ENCODE peak calls at places on chromosome 10, in six cellular contexts. P is pancreas, R is H1, U is hepatocyte, A is IMR-90, X is PC-3. B is an unnamed sample. For H3K4me1, the result is how much of the 10 kb centered on the place peaks cover.

GRCh38 chr10:25206693-25207414 is 32.1 kb downstream of the GPR158 start:
- DNase-seq in P (no peak), R (no peak), U (no peak), A (no peak), X (no peak), B (no peak)

GRCh38 chr10:77482072-77482471 is 155.5 kb downstream of the KCNMA1 start:
- DNase-seq in P (no peak), R (no peak), U (no peak), A (no peak), X (no peak), B (no peak)

GRCh38 chr10:119391430-119392313 is 150.8 kb downstream of the RGS10 start:
- DNase-seq in P (no peak), R (no peak), U (no peak), A (no peak), X (no peak), B (peak)

GRCh38 chr10:48623607-48624132 is 18.8 kb upstream of the ARHGAP22 start:
- DNase-seq in P (no peak), R (no peak), U (no peak), A (no peak), X (no peak), B (peak)

GRCh38 chr10:129861776-129862530 is 102.1 kb downstream of the EBF3 start:
- DNase-seq in P (no peak), R (no peak), U (no peak), A (no peak), X (no peak), B (no peak)

GRCh38 chr10:43585046-43585445 is 10.6 kb upstream of the ZNF239 start:
- DNase-seq in P (no peak), R (no peak), U (no peak), A (peak), X (no peak), B (peak)

GRCh38 chr10:22805304-22805703 is 90.9 kb upstream of the PIP4K2A start:
- DNase-seq in P (no peak), R (no peak), U (peak), A (peak), X (peak), B (peak)

GRCh38 chr10:106772957-106773356 is 391.5 kb downstream of the SORCS1 start:
- DNase-seq in P (no peak), R (no peak), U (no peak), A (no peak), X (no peak), B (no peak)

GRCh38 chr10:1041514-1041913 is 7.4 kb downstream of the IDI1 start:
- DNase-seq in P (no peak), R (no peak), U (no peak), A (no peak), X (no peak), B (no peak)

GRCh38 chr10:74824184-74825032 is 2.0 kb upstream of the KAT6B start:
- DNase-seq in P (peak), R (peak), U (peak), A (no peak), X (no peak), B (peak)

GRCh38 chr10:4981722-4982471 is 18.7 kb downstream of the AKR1C1 start:
- DNase-seq in P (peak), R (peak), U (peak), A (peak), X (peak), B (peak)

GRCh38 chr10:22323538-22324305 is 2.8 kb downstream of the BMI1 start:
- DNase-seq in P (no peak), R (no peak), U (no peak), A (no peak), X (peak), B (no peak)

GRCh38 chr10:3764626-3765375 is 20.2 kb downstream of the KLF6 start:
- DNase-seq in P (no peak), R (no peak), U (no peak), A (no peak), X (peak), B (no peak)

GRCh38 chr10:90179696-90180407 is 478.5 kb downstream of the KIF20B start:
- DNase-seq in P (no peak), R (no peak), U (peak), A (peak), X (peak), B (peak)

GRCh38 chr10:84429926-84430520 is 101.6 kb downstream of the CCSER2 start:
- DNase-seq in P (peak), R (peak), U (peak), A (peak), X (peak), B (peak)

GRCh38 chr10:105675333-105675732 is 1034.2 kb downstream of the SORCS3 start:
- DNase-seq in P (no peak), R (no peak), U (no peak), A (no peak), X (no peak), B (no peak)

GRCh38 chr10:70137927-70138883 is 5.6 kb upstream of the AIFM2 start:
- DNase-seq in P (no peak), R (peak), U (no peak), A (no peak), X (peak), B (no peak)

DNA sequence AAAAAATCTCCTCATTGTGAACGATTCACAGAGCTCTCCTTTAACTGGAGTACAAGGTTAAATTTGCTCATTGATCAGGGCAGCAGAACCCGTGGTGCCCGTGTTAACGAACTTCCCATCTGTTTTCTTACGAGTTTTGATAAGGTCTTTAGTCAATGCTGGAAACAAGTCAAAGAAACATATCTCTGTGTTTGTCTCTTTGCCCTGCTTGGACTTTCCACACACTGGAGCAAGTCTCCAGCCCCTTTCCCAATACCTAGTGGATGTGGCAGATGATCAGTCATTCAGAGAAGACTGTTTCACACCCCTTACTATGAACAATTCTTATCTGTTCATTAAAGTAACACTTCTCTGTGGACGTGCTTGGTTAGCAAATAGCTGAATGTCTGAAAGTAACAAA is 121.3 kb downstream of the ARID5B start:
- DNase-seq in P (no peak), R (no peak), U (no peak), A (no peak), X (no peak), B (no peak)
- H3K4me1 ChIP-seq in P (under half), R (under half), U (half or more), A (under half), X (half or more), B (half or more)

GRCh38 chr10:124732931-124733536 is 11.1 kb downstream of the FAM53B start:
- DNase-seq in P (no peak), R (no peak), U (peak), A (peak), X (no peak), B (no peak)
- H3K4me1 ChIP-seq in P (under half), R (under half), U (half or more), A (under half), X (under half), B (under half)

DNA sequence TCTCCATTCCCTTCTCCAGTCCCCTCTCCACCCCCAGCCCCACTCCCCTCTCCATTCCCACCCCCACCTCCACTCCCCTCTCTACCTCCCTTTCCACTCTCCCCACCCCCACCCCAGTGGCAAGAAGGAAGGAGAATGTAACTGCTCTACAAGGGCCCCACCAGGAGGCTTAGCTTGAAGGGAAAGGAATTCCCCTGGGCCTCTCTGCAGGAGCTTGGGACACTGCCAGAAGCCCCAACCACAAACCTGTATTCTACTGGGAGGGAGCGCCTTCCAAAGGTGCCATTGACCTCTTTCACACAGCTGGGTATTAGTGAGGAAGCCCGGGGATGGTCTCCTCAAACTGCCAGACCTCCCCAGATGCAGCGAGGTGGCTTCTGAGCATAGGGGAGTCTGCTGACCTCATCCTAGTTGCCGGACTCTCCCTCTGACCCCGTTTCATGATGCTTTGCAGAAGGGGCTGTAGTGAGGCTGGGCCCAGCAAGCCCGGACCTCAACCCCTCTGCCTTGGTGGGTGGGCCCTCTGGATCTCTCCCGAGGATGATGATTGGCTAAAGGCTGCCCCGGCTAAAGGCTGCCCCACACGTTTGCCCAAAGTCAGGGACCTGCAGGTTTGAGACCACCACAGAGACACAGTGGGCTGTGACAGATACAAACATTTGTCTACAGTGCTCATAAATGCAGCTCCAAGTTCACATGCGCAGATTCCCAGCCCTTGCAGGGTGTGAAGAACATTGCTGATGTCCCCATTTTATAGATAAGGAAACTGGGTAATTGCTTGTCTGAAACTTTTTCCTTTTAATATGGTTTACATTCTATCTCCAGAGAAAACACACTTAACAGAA is 2.9 kb downstream of the DEPP1 start:
- DNase-seq in P (peak), R (peak), U (peak), A (peak), X (peak), B (peak)
- H3K4me1 ChIP-seq in P (under half), R (under half), U (half or more), A (under half), X (half or more), B (under half)

GRCh38 chr10:96585726-96586418 is 940 bp downstream of the TM9SF3 start:
- DNase-seq in P (no peak), R (no peak), U (peak), A (peak), X (peak), B (peak)

GRCh38 chr10:96584035-96584434 is 2.8 kb downstream of the TM9SF3 start:
- DNase-seq in P (no peak), R (no peak), U (no peak), A (no peak), X (no peak), B (no peak)

GRCh38 chr10:96587255-96588059 is 645 bp upstream of the TM9SF3 start:
- DNase-seq in P (peak), R (no peak), U (no peak), A (peak), X (peak), B (peak)

GRCh38 chr10:96586419-96587254 is at the start of gene TM9SF3:
- DNase-seq in P (peak), R (peak), U (peak), A (peak), X (peak), B (peak)

DNA sequence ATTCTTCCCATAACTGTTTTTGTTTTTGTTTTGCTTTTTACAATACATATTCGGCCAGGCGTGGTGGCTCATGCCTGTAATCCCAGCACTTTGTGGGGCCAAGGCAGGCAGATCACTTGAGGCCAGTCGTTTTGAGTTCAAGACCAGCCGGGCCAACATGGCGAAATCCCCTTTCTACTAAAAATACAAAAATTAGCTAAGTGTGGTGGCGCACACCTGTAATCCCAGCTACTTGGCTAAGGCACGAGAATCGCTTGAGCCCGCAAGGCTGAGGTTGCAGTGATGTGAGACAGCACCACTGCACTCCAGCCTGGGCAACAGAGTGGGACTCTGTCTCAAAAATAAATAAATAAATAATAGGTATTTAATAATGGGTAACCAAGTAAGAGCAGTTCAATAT is 2.3 kb downstream of the TM9SF3 start:
- DNase-seq in P (no peak), R (no peak), U (no peak), A (no peak), X (no peak), B (no peak)
- H3K4me1 ChIP-seq in P (under half), R (under half), U (under half), A (under half), X (under half), B (under half)

GRCh38 chr10:33262871-33263270 is 71.6 kb downstream of the NRP1 start:
- DNase-seq in P (no peak), R (no peak), U (no peak), A (no peak), X (peak), B (no peak)
- H3K4me1 ChIP-seq in P (under half), R (under half), U (under half), A (under half), X (half or more), B (under half)

DNA sequence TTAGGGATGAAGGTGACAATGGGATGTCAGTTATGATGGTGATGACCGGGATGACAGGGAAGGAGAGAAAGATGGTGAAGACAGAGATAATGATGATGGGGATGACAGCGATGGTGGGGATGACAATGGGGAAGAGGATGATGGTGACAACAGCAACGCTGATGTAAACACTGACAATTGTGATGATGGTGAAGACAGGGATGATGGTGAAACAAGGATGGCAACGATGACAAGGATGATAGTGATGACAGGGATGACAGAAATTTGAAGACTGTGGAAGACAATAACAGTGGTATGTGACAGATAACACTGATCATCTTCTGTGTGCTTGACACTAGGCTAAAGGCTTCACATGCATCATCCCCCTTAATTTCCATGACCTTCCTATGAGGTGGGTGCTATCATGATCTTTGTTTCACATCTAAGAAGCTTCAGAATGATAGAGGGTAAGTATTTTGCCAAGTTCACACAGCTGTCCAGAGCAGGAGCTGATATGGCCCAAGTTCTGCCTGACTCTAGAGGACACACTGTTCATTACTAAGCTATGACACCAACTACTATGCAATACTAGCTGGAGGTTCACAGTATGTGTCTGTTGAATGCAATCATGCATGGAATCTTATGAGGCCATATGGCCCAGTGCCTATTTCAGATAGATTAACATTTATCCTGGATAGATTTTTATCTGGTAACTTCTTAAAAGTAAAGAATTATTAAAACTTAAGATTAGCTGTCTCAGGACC is 105.6 kb downstream of the RNLS start:
- DNase-seq in P (no peak), R (no peak), U (no peak), A (no peak), X (no peak), B (peak)
- H3K4me1 ChIP-seq in P (under half), R (under half), U (under half), A (under half), X (under half), B (under half)

DNA sequence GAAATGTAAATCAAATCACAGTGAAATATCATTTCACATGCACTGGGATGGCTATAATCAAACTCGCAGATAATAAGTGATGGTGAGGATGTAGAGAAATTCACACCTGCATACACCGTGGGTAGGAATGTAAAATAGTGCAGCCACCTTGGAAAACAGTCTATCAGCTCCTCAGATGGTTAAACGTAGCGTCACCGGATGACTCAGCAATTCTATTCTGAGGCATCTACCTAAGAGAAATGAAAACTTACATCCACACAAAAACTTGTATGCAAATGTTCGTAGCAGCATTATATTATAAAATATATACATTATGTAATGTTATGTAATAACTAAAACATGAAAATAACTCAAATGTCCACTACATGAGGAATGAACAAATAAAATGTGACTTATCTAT is 38.9 kb downstream of the SH3PXD2A start:
- DNase-seq in P (no peak), R (no peak), U (no peak), A (peak), X (peak), B (no peak)
- H3K4me1 ChIP-seq in P (under half), R (under half), U (under half), A (under half), X (under half), B (under half)